ENCODE peak calls at places on chromosomes 12 and 14, in seven cellular contexts. G, D, Y, F, M, J and A are unnamed samples.

GRCh38 chr12:25500651-25501050 is 52.4 kb downstream of the LMNTD1 start:
- DNase-seq in G (no peak), D (no peak), Y (no peak), F (no peak), M (no peak), J (no peak), A (no peak)

GRCh38 chr14:50501642-50502041 is 30.7 kb downstream of the MAP4K5 start:
- DNase-seq in G (no peak), D (no peak), Y (no peak), F (no peak), M (no peak), J (no peak), A (no peak)

GRCh38 chr12:76883826-76884225 is 5.0 kb upstream of the CSRP2 start:
- DNase-seq in G (no peak), D (no peak), Y (no peak), F (no peak), M (no peak), J (no peak), A (no peak)

GRCh38 chr14:22505751-22506710 is 83.0 kb downstream of the DAD1 start:
- DNase-seq in G (no peak), D (no peak), Y (no peak), F (no peak), M (no peak), J (peak; percentile 68), A (peak; percentile 48)

GRCh38 chr12:65695077-65695865 is 129.0 kb upstream of the HMGA2 start:
- DNase-seq in G (peak; percentile 7), D (no peak), Y (peak; percentile 66), F (no peak), M (no peak), J (no peak), A (no peak)

GRCh38 chr14:89915114-89915878 is 39.2 kb downstream of the EFCAB11 start:
- DNase-seq in G (peak; percentile 81), D (peak; percentile 62), Y (no peak), F (peak; percentile 72), M (peak; percentile 60), J (peak; percentile 37), A (peak; percentile 64)

GRCh38 chr14:23862513-23862912 is 91.1 kb upstream of the DHRS4 start:
- DNase-seq in G (no peak), D (no peak), Y (no peak), F (no peak), M (no peak), J (no peak), A (no peak)

GRCh38 chr12:42790761-42791151 is 201.2 kb upstream of the PRICKLE1 start:
- DNase-seq in G (no peak), D (no peak), Y (no peak), F (no peak), M (no peak), J (no peak), A (no peak)

GRCh38 chr14:80278293-80279037 is 67.2 kb upstream of the DIO2 start:
- DNase-seq in G (no peak), D (no peak), Y (no peak), F (no peak), M (no peak), J (no peak), A (no peak)

GRCh38 chr14:68941820-68942219 is 37.3 kb downstream of the ACTN1 start:
- DNase-seq in G (peak; percentile 92), D (peak; percentile 68), Y (no peak), F (no peak), M (no peak), J (no peak), A (no peak)

GRCh38 chr12:4353785-4354208 is 25.7 kb downstream of the FGF23 start:
- DNase-seq in G (peak; percentile 68), D (peak; percentile 36), Y (no peak), F (no peak), M (no peak), J (no peak), A (no peak)
- TF ChIP-seq CTCF in G (peak; percentile 66), D (peak; percentile 47), Y (peak; percentile 32), F (peak; percentile 52), M (peak; percentile 42), J (peak; percentile 41), A (peak; percentile 41)

GRCh38 chr12:3313655-3314305 is 177.2 kb upstream of the PRMT8 start:
- DNase-seq in G (peak; percentile 63), D (peak; percentile 74), Y (no peak), F (peak; percentile 52), M (no peak), J (no peak), A (peak; percentile 57)
- TF ChIP-seq CTCF in G (peak; percentile 76), D (peak; percentile 67), Y (no peak), F (peak; percentile 38), M (no peak), J (peak; percentile 52), A (peak; percentile 32)

GRCh38 chr14:105944632-105945610 is 418.5 kb downstream of the TMEM121 start:
- DNase-seq in G (peak; percentile 1), D (no peak), Y (peak; percentile 75), F (no peak), M (peak; percentile 68), J (peak; percentile 6), A (peak; percentile 68)
- TF ChIP-seq CTCF in G (no peak), D (no peak), Y (peak; percentile 53), F (no peak), M (peak; percentile 80), J (peak; percentile 83), A (peak; percentile 62)

GRCh38 chr12:47839214-47839613 is 19.5 kb upstream of the HDAC7 start:
- DNase-seq in G (no peak), D (no peak), Y (no peak), F (peak; percentile 21), M (no peak), J (no peak), A (no peak)

GRCh38 chr12:47837190-47838171 is 17.8 kb upstream of the HDAC7 start:
- DNase-seq in G (peak; percentile 91), D (peak; percentile 78), Y (peak; percentile 83), F (peak; percentile 52), M (peak; percentile 73), J (no peak), A (peak; percentile 69)

GRCh38 chr12:47835831-47836155 is 16.1 kb upstream of the HDAC7 start:
- DNase-seq in G (peak; percentile 43), D (peak; percentile 25), Y (no peak), F (no peak), M (no peak), J (no peak), A (no peak)

GRCh38 chr12:47840571-47840970 is 20.9 kb upstream of the HDAC7 start:
- DNase-seq in G (no peak), D (no peak), Y (no peak), F (no peak), M (no peak), J (no peak), A (no peak)

DNA sequence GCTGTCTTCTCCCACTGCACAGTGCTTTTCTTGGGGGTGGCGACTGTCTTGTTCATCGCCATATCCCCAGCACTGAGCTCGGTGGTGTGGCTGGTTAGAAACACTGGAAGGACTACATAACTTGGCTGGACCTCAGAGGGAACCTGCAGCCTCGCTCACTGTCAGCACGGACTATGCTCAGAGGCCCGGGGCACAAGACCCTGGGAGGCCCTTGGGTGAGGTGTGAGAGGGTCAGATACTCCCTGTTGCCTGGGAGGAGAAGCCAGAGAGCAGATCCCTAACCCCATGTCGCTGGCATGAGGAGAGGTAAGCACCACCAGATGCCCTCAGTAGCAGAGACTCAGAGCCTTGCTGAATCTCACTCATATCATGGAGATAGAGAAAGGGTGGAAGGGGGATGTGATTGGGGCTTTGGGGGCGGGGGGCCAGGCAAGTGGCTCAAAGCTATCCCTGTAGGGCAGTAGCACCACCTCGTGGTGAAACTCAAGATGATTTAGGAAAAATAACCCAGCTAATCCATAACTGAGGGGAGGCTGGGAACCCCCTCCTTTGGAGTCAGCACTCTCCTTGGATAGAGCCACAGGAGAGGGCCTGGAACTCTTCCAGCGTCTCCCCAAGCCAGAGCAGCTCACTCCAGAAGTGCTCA is 18.7 kb upstream of the HDAC7 start:
- DNase-seq in G (peak; percentile 78), D (peak; percentile 69), Y (no peak), F (peak; percentile 33), M (no peak), J (no peak), A (no peak)
- TF ChIP-seq CTCF in G (peak; percentile 74), D (peak; percentile 69), Y (peak; percentile 36), F (no peak), M (peak; percentile 45), J (peak; percentile 52), A (peak; percentile 47)

GRCh38 chr12:11981174-11981733 is 89.5 kb upstream of the BCL2L14 start:
- DNase-seq in G (no peak), D (no peak), Y (no peak), F (no peak), M (no peak), J (peak; percentile 80), A (peak; percentile 68)
- TF ChIP-seq CTCF in G (no peak), D (no peak), Y (no peak), F (no peak), M (no peak), J (no peak), A (no peak)

DNA sequence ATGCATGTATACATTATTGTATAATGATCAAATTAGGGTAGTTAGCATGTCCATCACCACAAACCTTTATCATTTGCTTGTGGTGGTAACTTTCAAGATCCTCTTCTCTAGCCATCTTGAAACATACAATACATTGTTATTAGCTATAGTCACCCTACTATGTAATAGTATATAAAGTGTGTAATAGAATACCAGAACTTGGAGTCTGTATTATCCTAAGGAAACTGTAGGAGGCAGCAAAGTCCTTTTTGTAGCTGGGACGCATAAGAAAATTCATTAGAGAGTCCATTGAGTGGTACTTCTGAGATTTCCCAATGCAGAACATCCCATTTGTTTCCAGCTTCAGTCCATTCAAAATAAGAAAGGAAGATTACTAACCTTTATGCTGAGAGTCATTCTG is 325.9 kb upstream of the LRFN5 start:
- DNase-seq in G (peak; percentile 64), D (peak; percentile 42), Y (no peak), F (no peak), M (no peak), J (no peak), A (no peak)
- TF ChIP-seq CTCF in G (peak; percentile 62), D (peak; percentile 68), Y (no peak), F (peak; percentile 58), M (no peak), J (no peak), A (no peak)